ENCODE peak calls at places on chromosome 16, in five cellular contexts. One of them, this sample, is unnamed.

GRCh38 chr16:72124761-72125634 is 31.4 kb downstream of the DHX38 start:
- DNase-seq in astrocyte of the spinal cord: peak; percentile 75
- DNase-seq in AG04450: peak; percentile 34
- DNase-seq in neural crest cell: peak; percentile 81
- DNase-seq in GM12865: peak; percentile 81
- DNase-seq in this sample: peak; percentile 80

GRCh38 chr16:28067604-28068382 is 4.3 kb upstream of the GSG1L start:
- DNase-seq in GM12865: no peak
- DNase-seq in neural crest cell: no peak
- DNase-seq in AG04450: no peak
- DNase-seq in astrocyte of the spinal cord: peak; percentile 75
- DNase-seq in this sample: no peak

GRCh38 chr16:48099455-48099854 is 56.3 kb downstream of the ABCC12 start:
- DNase-seq in AG04450: no peak
- DNase-seq in GM12865: no peak
- DNase-seq in neural crest cell: no peak
- DNase-seq in astrocyte of the spinal cord: no peak
- DNase-seq in this sample: peak; percentile 26

GRCh38 chr16:88790312-88791150 is 5.5 kb upstream of the PIEZO1 start:
- DNase-seq in neural crest cell: no peak
- DNase-seq in AG04450: no peak
- DNase-seq in GM12865: peak; percentile 50
- DNase-seq in astrocyte of the spinal cord: no peak
- DNase-seq in this sample: no peak

GRCh38 chr16:48014349-48015135 is 141.3 kb downstream of the ABCC12 start:
- DNase-seq in astrocyte of the spinal cord: peak; percentile 72
- DNase-seq in GM12865: no peak
- DNase-seq in AG04450: peak; percentile 20
- DNase-seq in neural crest cell: no peak
- DNase-seq in this sample: no peak

GRCh38 chr16:52398491-52398960 is 148.4 kb downstream of the TOX3 start:
- DNase-seq in GM12865: no peak
- DNase-seq in astrocyte of the spinal cord: no peak
- DNase-seq in neural crest cell: no peak
- DNase-seq in AG04450: no peak
- DNase-seq in this sample: no peak

GRCh38 chr16:14003119-14003570 is 68.0 kb upstream of the MRTFB start:
- DNase-seq in astrocyte of the spinal cord: peak; percentile 41
- DNase-seq in GM12865: no peak
- DNase-seq in AG04450: no peak
- DNase-seq in neural crest cell: peak; percentile 65
- DNase-seq in this sample: peak; percentile 69

GRCh38 chr16:28597692-28598261 is 927 bp upstream of the SULT1A2 start:
- DNase-seq in GM12865: peak; percentile 37
- DNase-seq in astrocyte of the spinal cord: no peak
- DNase-seq in neural crest cell: no peak
- DNase-seq in AG04450: no peak
- DNase-seq in this sample: peak; percentile 66

GRCh38 chr16:79261461-79261860 is 339.1 kb downstream of the MAF start:
- DNase-seq in astrocyte of the spinal cord: no peak
- DNase-seq in GM12865: peak; percentile 15
- DNase-seq in neural crest cell: peak; percentile 33
- DNase-seq in AG04450: no peak
- DNase-seq in this sample: peak; percentile 73

GRCh38 chr16:20904507-20905079 is 4.0 kb downstream of the LYRM1 start:
- DNase-seq in AG04450: no peak
- DNase-seq in astrocyte of the spinal cord: peak; percentile 86
- DNase-seq in neural crest cell: no peak
- DNase-seq in GM12865: peak; percentile 76
- DNase-seq in this sample: no peak

GRCh38 chr16:54421220-54421619 is 134.6 kb upstream of the IRX3 start:
- DNase-seq in GM12865: no peak
- DNase-seq in astrocyte of the spinal cord: no peak
- DNase-seq in AG04450: no peak
- DNase-seq in neural crest cell: no peak
- DNase-seq in this sample: no peak

GRCh38 chr16:46830417-46830901 is 521 bp downstream of the C16orf87 start:
- DNase-seq in AG04450: no peak
- DNase-seq in neural crest cell: no peak
- DNase-seq in GM12865: peak; percentile 51
- DNase-seq in astrocyte of the spinal cord: peak; percentile 1
- DNase-seq in this sample: peak; percentile 57